ENCODE peak calls at places on chromosomes 5 and 9, in ten cellular contexts. C is stimulated activated CD8-positive, alpha-beta memory T cell treated with anti-CD3 and anti-CD28 coated beads, Interleukin-7, amount 100 ng/mL, for 1 hour; E is effector memory CD4-positive, alpha-beta T cell; N is HuH-7.5; B is retinal pigment epithelial cell; U is mesendoderm; V is CD8-positive, alpha-beta memory T cell; G is islet precursor cell; X is right lobe of liver; O is SW 1271. I is an unnamed sample.

GRCh38 chr9:18379073-18379811 is 94.7 kb upstream of the ADAMTSL1 start:
- DNase-seq in C (no peak), E (no peak), N (no peak), B (peak), U (peak), V (no peak), G (no peak), X (no peak), O (no peak), I (peak)

GRCh38 chr9:68775003-68775730 is 70.1 kb downstream of the PIP5K1B start:
- DNase-seq in C (no peak), E (no peak), N (no peak), B (no peak), U (no peak), V (no peak), G (no peak), X (no peak), O (no peak), I (no peak)

GRCh38 chr9:90219548-90220118 is 423.0 kb downstream of the DIRAS2 start:
- DNase-seq in C (peak), E (peak), N (no peak), B (no peak), U (peak), V (no peak), G (peak), X (no peak), O (no peak), I (peak)

GRCh38 chr5:40716000-40716399 is 36.3 kb downstream of the PTGER4 start:
- DNase-seq in C (no peak), E (no peak), N (no peak), B (no peak), U (peak), V (no peak), G (no peak), X (no peak), O (peak), I (peak)

GRCh38 chr9:130128782-130129424 is 43.3 kb upstream of the NCS1 start:
- DNase-seq in C (peak), E (peak), N (no peak), B (peak), U (no peak), V (peak), G (no peak), X (peak), O (no peak), I (no peak)

GRCh38 chr9:83062653-83063527 is at the start of gene RASEF:
- DNase-seq in C (no peak), E (no peak), N (peak), B (no peak), U (peak), V (no peak), G (peak), X (peak), O (peak), I (peak)

GRCh38 chr9:14269911-14270310 is 44.0 kb downstream of the NFIB start:
- DNase-seq in C (no peak), E (no peak), N (no peak), B (no peak), U (no peak), V (no peak), G (no peak), X (no peak), O (no peak), I (no peak)

GRCh38 chr5:132063090-132063911 is 2.8 kb downstream of the IL3 start:
- DNase-seq in C (peak), E (peak), N (peak), B (no peak), U (peak), V (peak), G (peak), X (peak), O (peak), I (peak)

GRCh38 chr5:62937661-62938558 is 359.3 kb downstream of the LRRC70 start:
- DNase-seq in C (no peak), E (no peak), N (peak), B (no peak), U (peak), V (no peak), G (no peak), X (no peak), O (no peak), I (no peak)

I was measured in A549.